ENCODE peak calls at places on chromosomes 6 and 20, in four cellular contexts. M is osteocyte, O is dorsolateral prefrontal cortex, G is uterus. A is an unnamed sample.

GRCh38 chr6:148044921-148045320 is 297.7 kb upstream of the SASH1 start:
- DNase-seq in M (no peak), O (no peak), G (no peak), A (no peak)

GRCh38 chr6:90274481-90275030 is 22.1 kb downstream of the BACH2 start:
- DNase-seq in M (no peak), O (no peak), G (no peak), A (no peak)

GRCh38 chr6:155377061-155377460 is 62.8 kb upstream of the TFB1M start:
- DNase-seq in M (no peak), O (no peak), G (no peak), A (no peak)

GRCh38 chr6:108247965-108248536 is 12.8 kb downstream of the SNX3 start:
- DNase-seq in M (no peak), O (no peak), G (no peak), A (no peak)

GRCh38 chr6:56659721-56660373 is 17.2 kb upstream of the DST start:
- DNase-seq in M (no peak), O (no peak), G (no peak), A (no peak)

GRCh38 chr20:47585087-47585747 is 83.5 kb downstream of the NCOA3 start:
- DNase-seq in M (no peak), O (no peak), G (no peak), A (no peak)

GRCh38 chr20:36821964-36822437 is 48.4 kb upstream of the DSN1 start:
- DNase-seq in M (no peak), O (peak; percentile 77), G (no peak), A (no peak)

GRCh38 chr6:156686429-156686939 is 90.7 kb upstream of the ARID1B start:
- DNase-seq in M (no peak), O (no peak), G (no peak), A (no peak)

GRCh38 chr20:18750735-18751134 is 62.8 kb upstream of the SCP2D1 start:
- DNase-seq in M (no peak), O (no peak), G (no peak), A (no peak)

GRCh38 chr6:112013051-112013450 is 40.9 kb upstream of the CCN6 start:
- DNase-seq in M (no peak), O (no peak), G (no peak), A (no peak)

GRCh38 chr6:112007254-112007653 is 46.6 kb upstream of the CCN6 start:
- DNase-seq in M (no peak), O (no peak), G (no peak), A (no peak)

GRCh38 chr6:112008482-112008881 is 45.4 kb upstream of the CCN6 start:
- DNase-seq in M (no peak), O (no peak), G (no peak), A (no peak)

GRCh38 chr6:112007805-112008204 is 46.1 kb upstream of the CCN6 start:
- DNase-seq in M (no peak), O (no peak), G (peak; percentile 32), A (no peak)

DNA sequence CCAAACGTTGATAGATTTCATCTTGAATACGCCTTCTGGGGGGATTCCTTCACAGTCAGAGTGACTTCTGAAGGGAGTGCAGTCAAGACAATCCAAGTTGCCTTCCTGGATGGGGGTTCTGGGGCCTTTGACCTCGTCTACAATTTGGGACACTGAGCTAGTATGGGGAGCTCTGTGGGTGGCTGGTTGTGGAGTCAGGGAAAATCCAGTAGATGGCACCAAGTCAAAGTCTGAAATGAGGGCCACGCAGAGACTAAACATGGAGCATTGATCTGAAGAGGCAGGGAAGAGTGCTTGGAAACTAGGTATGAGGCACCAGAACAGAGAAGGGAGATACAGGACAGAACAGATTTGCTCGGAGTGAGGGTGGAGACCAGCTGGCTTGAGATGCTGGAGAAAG is 43.6 kb upstream of the CCN6 start:
- DNase-seq in M (no peak), O (no peak), G (no peak), A (no peak)
- TF ChIP-seq CTCF in M (peak; percentile 17), O (peak; percentile 15), G (no peak), A (no peak)

GRCh38 chr6:14384175-14384949 is 266.8 kb downstream of the CD83 start:
- DNase-seq in M (no peak), O (no peak), G (no peak), A (no peak)

GRCh38 chr6:14382381-14383236 is 265.0 kb downstream of the CD83 start:
- DNase-seq in M (no peak), O (no peak), G (no peak), A (no peak)

GRCh38 chr6:14383393-14384174 is 266.0 kb downstream of the CD83 start:
- DNase-seq in M (no peak), O (no peak), G (no peak), A (no peak)

GRCh38 chr6:14390805-14391204 is 273.2 kb downstream of the CD83 start:
- DNase-seq in M (no peak), O (no peak), G (no peak), A (no peak)

DNA sequence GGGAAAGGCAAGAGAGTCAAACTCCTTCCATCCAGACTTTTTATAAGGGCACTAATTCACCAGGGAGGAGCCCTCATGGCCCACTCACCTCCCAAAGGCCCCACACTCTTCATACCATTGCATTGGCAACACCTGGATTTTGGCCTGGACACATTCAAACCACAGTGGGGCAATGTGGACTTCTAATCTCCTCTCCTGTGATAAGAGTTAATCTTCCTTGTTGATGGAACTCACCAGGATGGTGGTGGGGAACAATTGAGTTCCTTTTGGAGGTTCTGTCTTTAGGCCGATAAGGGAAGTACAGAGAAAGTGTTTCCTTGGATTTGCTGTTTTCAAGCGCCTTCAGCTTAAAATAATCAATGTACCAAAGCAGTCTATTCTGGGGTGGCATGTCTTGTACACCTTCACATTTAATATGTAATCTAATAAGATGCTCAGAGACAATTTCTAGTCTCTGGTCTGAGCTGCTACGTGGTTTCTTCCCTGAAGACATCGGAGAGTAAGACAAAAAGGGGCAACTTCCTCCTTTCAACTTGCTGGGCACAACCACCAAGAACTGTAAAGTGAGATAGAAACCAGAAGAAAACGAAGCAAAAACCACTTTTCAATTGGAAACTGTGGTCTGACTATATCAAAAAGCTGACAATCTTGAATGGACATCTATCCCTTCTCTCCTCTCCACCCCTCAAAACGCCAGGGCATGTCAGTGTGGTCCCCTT is 268.9 kb downstream of the CD83 start:
- DNase-seq in M (no peak), O (no peak), G (no peak), A (no peak)
- TF ChIP-seq CTCF in M (no peak), O (no peak), G (no peak), A (no peak)

GRCh38 chr6:157748839-157749571 is 74.0 kb upstream of the SNX9 start:
- DNase-seq in M (no peak), O (no peak), G (no peak), A (no peak)

GRCh38 chr6:157744202-157744601 is 78.8 kb upstream of the SNX9 start:
- DNase-seq in M (no peak), O (no peak), G (no peak), A (no peak)

GRCh38 chr6:157751547-157752200 is 71.4 kb upstream of the SNX9 start:
- DNase-seq in M (no peak), O (no peak), G (no peak), A (no peak)

GRCh38 chr6:157746897-157747296 is 76.1 kb upstream of the SNX9 start:
- DNase-seq in M (no peak), O (no peak), G (no peak), A (no peak)

DNA sequence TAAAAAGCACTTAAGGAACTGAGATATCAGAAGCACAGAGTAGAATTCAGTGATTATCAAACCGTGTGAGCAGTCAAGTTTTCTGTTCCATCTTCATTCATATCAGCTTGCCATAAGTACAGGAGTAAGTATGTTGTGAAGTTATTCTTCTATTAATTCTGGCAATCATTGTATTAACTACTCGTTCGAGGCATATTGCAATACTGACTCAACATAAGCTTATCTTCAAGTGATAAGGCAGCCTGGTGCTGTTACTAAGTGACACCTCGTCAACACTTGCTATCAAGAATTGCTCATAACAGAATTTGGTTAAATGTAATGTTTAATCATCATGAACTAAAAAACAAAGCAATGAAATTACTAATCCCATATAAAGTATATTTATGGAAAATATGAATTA is 75.7 kb upstream of the SNX9 start:
- DNase-seq in M (no peak), O (no peak), G (no peak), A (no peak)
- TF ChIP-seq CTCF in M (no peak), O (no peak), G (no peak), A (no peak)

GRCh38 chr20:34675993-34676641 is 775 bp downstream of the PIGU start:
- DNase-seq in M (no peak), O (no peak), G (no peak), A (no peak)

GRCh38 chr20:34680586-34680985 is 3.7 kb upstream of the PIGU start:
- DNase-seq in M (no peak), O (no peak), G (no peak), A (no peak)

GRCh38 chr20:34675561-34675960 is 1.3 kb downstream of the PIGU start:
- DNase-seq in M (no peak), O (no peak), G (no peak), A (no peak)

GRCh38 chr20:34673411-34673810 is 3.5 kb downstream of the PIGU start:
- DNase-seq in M (no peak), O (no peak), G (no peak), A (no peak)

DNA sequence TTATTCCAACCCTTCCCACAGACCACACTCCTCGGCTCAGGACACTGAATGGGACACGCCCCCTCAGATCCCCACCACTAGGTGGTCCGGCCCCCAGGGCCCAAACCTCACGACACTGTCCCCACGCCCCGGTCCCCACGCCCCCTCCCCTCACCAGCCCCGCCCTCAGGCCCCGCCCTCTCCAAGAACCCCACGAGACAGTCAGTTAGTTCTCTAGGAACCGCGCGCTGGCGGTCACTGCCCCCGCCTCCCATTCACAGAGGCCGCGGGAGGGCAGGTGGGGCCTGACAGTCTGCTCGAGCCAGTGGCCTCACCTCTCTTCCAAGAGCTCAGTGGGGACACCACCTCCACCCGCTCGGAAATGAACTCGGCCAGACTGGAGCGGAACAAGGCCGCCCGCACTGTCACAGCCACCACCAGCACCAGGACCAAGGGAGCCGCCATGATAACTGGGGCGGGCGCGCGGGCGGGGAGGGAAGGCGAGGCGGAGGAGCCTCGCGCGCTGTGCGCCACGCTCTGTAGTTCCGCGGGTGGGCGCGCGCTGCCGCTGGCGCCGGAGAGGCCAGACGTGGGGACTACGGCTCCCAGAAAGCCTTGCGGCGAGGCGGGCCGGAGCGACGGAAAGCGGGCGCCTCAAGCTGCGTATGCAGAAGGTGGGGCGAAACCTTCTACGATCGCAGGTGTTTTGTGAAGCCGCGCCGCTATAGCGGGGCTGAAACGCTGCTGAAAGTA is at the start of gene PIGU:
- DNase-seq in M (peak; percentile 98), O (peak; percentile 98), G (peak; percentile 91), A (peak; percentile 100)
- TF ChIP-seq CTCF in M (peak; percentile 10), O (peak; percentile 63), G (peak; percentile 55), A (peak; percentile 63)

DNA sequence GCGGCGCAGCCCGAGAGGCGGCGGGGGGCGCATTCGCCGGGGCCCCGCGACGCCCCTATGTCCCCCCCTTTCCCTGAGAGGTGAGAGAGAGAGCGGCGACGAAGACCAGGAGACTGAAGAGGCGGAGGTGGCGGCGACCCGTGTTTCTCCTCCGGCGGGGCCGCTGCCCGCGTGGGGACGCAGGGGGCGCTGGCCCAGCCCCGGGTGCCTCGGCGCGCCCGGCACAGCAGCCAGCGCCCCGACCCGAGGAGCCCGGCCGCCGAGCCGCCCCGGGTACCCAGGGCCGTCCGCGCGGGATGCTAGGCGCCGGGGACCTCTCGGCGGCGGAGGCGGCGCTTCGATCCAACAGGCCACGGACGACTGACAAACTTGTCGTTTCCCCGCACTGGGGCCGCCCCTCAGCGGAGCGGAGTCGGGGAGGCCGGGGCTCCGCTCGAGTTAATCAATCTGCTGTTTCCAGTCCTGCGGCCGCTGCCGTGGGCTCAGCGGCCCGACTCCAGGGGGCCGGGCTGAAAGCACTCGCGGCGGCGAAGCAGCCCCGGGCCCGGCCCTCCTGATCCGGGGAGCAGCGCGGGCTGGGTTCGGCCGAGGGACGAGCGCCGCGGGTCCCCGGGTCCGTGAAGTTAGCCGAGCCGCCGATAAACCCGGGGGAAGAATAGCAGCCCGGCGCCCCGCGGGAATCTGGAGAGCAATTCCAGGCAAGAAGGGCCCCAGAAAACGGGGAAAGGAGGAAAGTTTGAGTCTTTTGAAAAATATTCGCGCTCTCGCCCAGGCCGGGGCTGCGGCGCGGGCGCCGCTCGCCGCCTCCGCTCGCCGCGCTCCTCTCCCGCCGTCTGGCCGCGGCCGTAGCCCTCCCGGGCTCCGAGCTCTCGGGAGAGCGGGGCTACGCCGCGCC is 595 bp downstream of the MDGA1 start:
- DNase-seq in M (peak; percentile 84), O (no peak), G (no peak), A (no peak)
- TF ChIP-seq CTCF in M (peak; percentile 43), O (peak; percentile 35), G (no peak), A (peak; percentile 46)

A was measured in type B pancreatic cell.